ENCODE peak calls at places on chromosomes 16 and 17, in six cellular contexts. I, G, X, P, C and H are unnamed samples.

GRCh38 chr16:68259421-68259820 is 4.9 kb upstream of the SLC7A6 start:
- DNase-seq in I (no peak), G (no peak), X (no peak), P (no peak), C (no peak), H (no peak)

GRCh38 chr16:83733301-83733700 is 74.5 kb upstream of the HSBP1 start:
- DNase-seq in I (no peak), G (no peak), X (no peak), P (no peak), C (no peak), H (no peak)

GRCh38 chr17:73410586-73411329 is 99.0 kb upstream of the CDC42EP4 start:
- DNase-seq in I (no peak), G (no peak), X (no peak), P (no peak), C (no peak), H (no peak)

GRCh38 chr16:8955828-8956227 is 7.9 kb downstream of the USP7 start:
- DNase-seq in I (no peak), G (no peak), X (no peak), P (no peak), C (no peak), H (no peak)

GRCh38 chr16:3654249-3654991 is at the start of gene DNASE1:
- DNase-seq in I (peak), G (no peak), X (peak), P (peak), C (no peak), H (peak)

GRCh38 chr16:79656537-79657115 is 56.1 kb upstream of the MAF start:
- DNase-seq in I (no peak), G (no peak), X (no peak), P (no peak), C (no peak), H (no peak)

GRCh38 chr16:20904507-20905079 is 4.0 kb downstream of the LYRM1 start:
- DNase-seq in I (no peak), G (no peak), X (peak), P (no peak), C (no peak), H (peak)

GRCh38 chr17:64250211-64250835 is 12.7 kb downstream of the TEX2 start:
- DNase-seq in I (no peak), G (no peak), X (no peak), P (no peak), C (no peak), H (no peak)

GRCh38 chr16:65117701-65118448 is 4.0 kb downstream of the CDH11 start:
- DNase-seq in I (peak), G (no peak), X (peak), P (no peak), C (peak), H (peak)

GRCh38 chr16:50666658-50667496 is 14.2 kb downstream of the SNX20 start:
- DNase-seq in I (no peak), G (no peak), X (peak), P (no peak), C (no peak), H (peak)

GRCh38 chr17:79907855-79908254 is 68.6 kb upstream of the CBX4 start:
- DNase-seq in I (no peak), G (no peak), X (no peak), P (no peak), C (no peak), H (no peak)

GRCh38 chr16:11219188-11219587 is 36.8 kb downstream of the SOCS1 start:
- DNase-seq in I (no peak), G (no peak), X (no peak), P (no peak), C (no peak), H (no peak)

GRCh38 chr16:54174750-54175149 is 111.8 kb downstream of the IRX3 start:
- DNase-seq in I (no peak), G (no peak), X (no peak), P (no peak), C (no peak), H (no peak)

GRCh38 chr16:73019456-73020362 is 28.2 kb downstream of the ZFHX3 start:
- DNase-seq in I (no peak), G (no peak), X (no peak), P (no peak), C (no peak), H (no peak)

GRCh38 chr17:81015135-81015534 is 19.8 kb upstream of the BAIAP2 start:
- DNase-seq in I (no peak), G (no peak), X (no peak), P (no peak), C (no peak), H (no peak)

GRCh38 chr17:83190601-83191387 is 111.4 kb downstream of the METRNL start:
- DNase-seq in I (peak), G (no peak), X (no peak), P (peak), C (no peak), H (no peak)

GRCh38 chr17:20122236-20122879 is 113.2 kb downstream of the SPECC1 start:
- DNase-seq in I (no peak), G (no peak), X (no peak), P (no peak), C (no peak), H (no peak)

GRCh38 chr16:9091867-9092281 is 430 bp downstream of the HAPSTR1 start:
- DNase-seq in I (peak), G (no peak), X (peak), P (peak), C (peak), H (peak)

GRCh38 chr17:59621771-59622170 is 2.1 kb downstream of the CLTC start:
- DNase-seq in I (no peak), G (no peak), X (no peak), P (no peak), C (no peak), H (no peak)

GRCh38 chr16:84505249-84506156 is 1.0 kb upstream of the MEAK7 start:
- DNase-seq in I (no peak), G (no peak), X (no peak), P (no peak), C (peak), H (no peak)

GRCh38 chr17:65553009-65553645 is 8.3 kb downstream of the AXIN2 start:
- DNase-seq in I (no peak), G (no peak), X (no peak), P (no peak), C (no peak), H (no peak)

GRCh38 chr16:1920727-1921155 is 2.5 kb upstream of the HS3ST6 start:
- DNase-seq in I (no peak), G (no peak), X (no peak), P (no peak), C (no peak), H (no peak)

GRCh38 chr16:46789499-46790414 is 41.2 kb downstream of the C16orf87 start:
- DNase-seq in I (peak), G (peak), X (peak), P (peak), C (peak), H (peak)

GRCh38 chr17:66365204-66365524 is 62.8 kb downstream of the PRKCA start:
- DNase-seq in I (no peak), G (no peak), X (no peak), P (no peak), C (no peak), H (no peak)

GRCh38 chr17:41144846-41145245 is 4.5 kb upstream of the KRTAP4-6 start:
- DNase-seq in I (no peak), G (no peak), X (no peak), P (no peak), C (no peak), H (no peak)

GRCh38 chr17:36937961-36938565 is 788 bp downstream of the LHX1 start:
- DNase-seq in I (no peak), G (no peak), X (peak), P (no peak), C (no peak), H (peak)

GRCh38 chr16:73483076-73483791 is 435.3 kb upstream of the ZFHX3 start:
- DNase-seq in I (no peak), G (no peak), X (no peak), P (no peak), C (no peak), H (no peak)

GRCh38 chr16:15792563-15792971 is 64.3 kb downstream of the MYH11 start:
- DNase-seq in I (no peak), G (no peak), X (no peak), P (no peak), C (no peak), H (no peak)

GRCh38 chr17:28861393-28862203 is 6.8 kb downstream of the ERAL1 start:
- DNase-seq in I (no peak), G (no peak), X (no peak), P (no peak), C (no peak), H (no peak)

GRCh38 chr16:81797443-81797842 is 18.4 kb downstream of the PLCG2 start:
- DNase-seq in I (no peak), G (no peak), X (peak), P (peak), C (no peak), H (peak)

GRCh38 chr17:2235792-2236365 is 67.7 kb downstream of the SMG6 start:
- DNase-seq in I (peak), G (no peak), X (no peak), P (no peak), C (no peak), H (no peak)

GRCh38 chr16:54164789-54165173 is 121.8 kb downstream of the IRX3 start:
- DNase-seq in I (no peak), G (no peak), X (no peak), P (no peak), C (no peak), H (no peak)

GRCh38 chr16:74035816-74036215 is 260.8 kb upstream of the PSMD7 start:
- DNase-seq in I (no peak), G (no peak), X (peak), P (no peak), C (no peak), H (peak)

GRCh38 chr16:72128701-72129100 is 35.1 kb downstream of the DHX38 start:
- DNase-seq in I (no peak), G (no peak), X (no peak), P (no peak), C (no peak), H (no peak)

GRCh38 chr16:59060212-59060611 is 326.1 kb upstream of the GOT2 start:
- DNase-seq in I (no peak), G (no peak), X (no peak), P (no peak), C (no peak), H (no peak)

GRCh38 chr16:68592466-68593337 is 52.4 kb upstream of the CDH3 start:
- DNase-seq in I (no peak), G (no peak), X (no peak), P (no peak), C (no peak), H (peak)

GRCh38 chr17:68248199-68248825 is 469 bp downstream of the AMZ2 start:
- DNase-seq in I (peak), G (no peak), X (no peak), P (no peak), C (no peak), H (no peak)

GRCh38 chr16:86831366-86831765 is 253.0 kb downstream of the FOXL1 start:
- DNase-seq in I (no peak), G (no peak), X (no peak), P (no peak), C (no peak), H (no peak)
- TF ChIP-seq CTCF in I (no peak), G (no peak), X (no peak), P (no peak), C (no peak), H (no peak)

GRCh38 chr17:13576661-13577526 is 24.8 kb downstream of the HS3ST3A1 start:
- DNase-seq in I (no peak), G (no peak), X (no peak), P (no peak), C (no peak), H (no peak)
- TF ChIP-seq CTCF in I (no peak), G (no peak), X (no peak), P (no peak), C (no peak), H (no peak)

GRCh38 chr17:61470530-61471136 is 18.4 kb downstream of the TBX4 start:
- DNase-seq in I (no peak), G (no peak), X (no peak), P (no peak), C (no peak), H (no peak)
- TF ChIP-seq CTCF in I (no peak), G (no peak), X (no peak), P (no peak), C (no peak), H (no peak)

DNA sequence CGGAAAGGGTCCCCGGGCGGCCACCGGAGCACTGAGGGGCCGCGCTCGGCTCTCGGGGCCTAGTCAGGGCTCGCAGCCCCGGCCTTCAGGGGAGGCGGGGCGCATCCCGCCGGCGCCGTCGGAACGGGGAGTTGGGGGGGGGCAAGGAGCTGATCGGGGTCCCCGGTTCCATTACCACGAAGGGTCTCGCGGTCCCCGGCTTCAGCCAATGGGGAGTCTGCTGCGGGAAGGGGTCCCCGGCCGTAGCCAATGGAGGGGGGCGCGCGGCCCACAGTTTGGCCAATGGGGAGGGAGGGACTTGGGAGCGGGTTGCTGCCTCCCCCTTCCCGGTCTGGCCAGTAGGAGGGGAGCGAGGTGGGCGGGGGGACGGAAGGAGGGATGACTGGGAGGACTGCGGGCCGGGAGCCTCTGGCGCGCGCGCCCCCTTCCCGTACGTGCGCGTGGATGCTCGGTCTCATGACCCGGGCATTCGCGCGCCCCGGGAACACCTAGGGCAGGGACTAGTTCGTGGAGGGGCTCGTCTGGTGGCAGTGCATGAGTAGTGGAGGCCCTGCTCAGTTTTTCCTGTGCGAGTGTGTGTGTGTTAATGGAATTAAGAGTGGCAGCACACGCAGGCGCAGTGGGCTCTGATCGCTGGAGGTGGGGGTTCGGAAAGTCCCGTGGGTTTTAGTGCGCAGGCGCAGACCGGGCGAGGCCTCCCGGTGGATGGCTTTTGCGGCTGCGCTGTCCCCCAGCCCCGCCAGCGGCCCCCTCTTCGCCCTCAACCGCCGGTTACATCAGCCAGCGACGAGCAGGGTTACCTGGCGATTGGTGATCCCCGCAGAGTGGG is 1.1 kb downstream of the ATXN2L start:
- DNase-seq in I (peak), G (peak), X (peak), P (peak), C (peak), H (peak)
- TF ChIP-seq CTCF in I (peak), G (peak), X (no peak), P (no peak), C (peak), H (peak)

DNA sequence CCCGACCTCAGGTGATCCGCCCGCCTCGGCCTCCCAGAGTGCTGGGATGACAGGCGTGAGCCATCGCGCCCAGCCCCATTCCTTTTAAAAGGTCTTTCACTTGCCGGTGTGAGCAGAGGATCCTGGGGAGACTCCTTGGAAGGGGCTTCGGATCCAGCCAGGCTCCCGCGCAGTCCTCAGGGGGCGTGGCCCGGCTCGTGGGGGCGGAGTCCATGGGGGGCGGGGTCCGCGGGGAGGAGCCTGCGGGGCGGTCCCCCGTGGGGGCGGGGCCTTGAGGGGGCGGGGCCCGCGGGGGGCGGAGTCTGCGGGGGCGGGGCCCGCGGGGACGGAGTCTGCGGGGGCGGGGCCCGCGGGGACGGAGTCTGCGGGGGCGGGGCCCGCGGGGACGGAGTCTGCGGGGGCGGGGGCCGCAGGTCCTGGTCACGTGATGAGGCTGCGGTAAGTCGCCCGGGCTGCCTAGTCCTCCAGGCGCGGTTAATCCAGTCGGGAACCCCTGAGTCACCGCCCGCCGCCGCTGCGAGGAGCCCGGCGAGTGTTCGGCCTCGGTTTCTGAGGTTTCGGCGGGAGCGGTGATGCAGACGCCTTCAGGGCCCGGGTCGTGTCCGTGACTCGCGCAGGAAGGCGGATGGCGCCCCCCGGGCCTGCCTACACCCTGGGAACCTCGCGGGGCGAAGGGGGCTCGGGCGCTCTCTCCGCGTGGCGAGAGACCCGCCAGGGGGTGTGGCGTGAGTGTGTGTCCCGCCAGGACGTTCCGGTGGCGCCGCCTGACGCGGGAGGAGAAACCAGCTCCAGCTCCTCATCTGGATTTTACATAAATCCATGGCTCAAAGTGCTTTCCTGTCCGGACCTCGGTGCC is 23.6 kb upstream of the ABR start:
- DNase-seq in I (peak), G (no peak), X (peak), P (peak), C (no peak), H (peak)
- TF ChIP-seq CTCF in I (peak), G (no peak), X (no peak), P (no peak), C (no peak), H (no peak)

GRCh38 chr17:17749025-17749772 is 67.9 kb downstream of the RAI1 start:
- DNase-seq in I (no peak), G (no peak), X (no peak), P (no peak), C (no peak), H (no peak)
- TF ChIP-seq CTCF in I (no peak), G (no peak), X (no peak), P (no peak), C (no peak), H (no peak)

DNA sequence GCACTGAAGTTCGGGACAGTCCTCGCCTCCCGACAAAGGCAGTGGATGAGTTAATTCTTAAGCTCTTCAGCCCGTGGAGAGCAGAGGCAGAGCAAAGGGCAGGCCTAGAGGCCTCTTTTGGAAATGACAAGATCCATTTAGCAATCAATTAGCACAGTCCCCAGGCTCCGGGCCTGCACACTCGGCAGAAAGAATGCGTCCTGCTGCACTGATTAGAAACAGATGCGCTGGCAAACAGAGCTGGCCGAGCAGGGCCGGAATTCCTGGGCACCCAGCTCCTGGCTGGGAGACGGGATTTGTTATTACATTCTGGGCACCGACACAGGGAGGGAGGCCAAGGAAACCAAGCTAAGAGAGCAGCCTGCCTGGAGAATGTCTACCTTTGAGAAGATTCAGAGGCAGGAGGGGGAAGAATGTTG is 162.9 kb downstream of the COPRS start:
- DNase-seq in I (peak), G (no peak), X (no peak), P (no peak), C (no peak), H (no peak)
- TF ChIP-seq CTCF in I (no peak), G (no peak), X (no peak), P (no peak), C (no peak), H (no peak)

GRCh38 chr17:75891022-75891604 is 5.6 kb downstream of the TRIM65 start:
- DNase-seq in I (no peak), G (no peak), X (no peak), P (no peak), C (no peak), H (no peak)

GRCh38 chr17:75891605-75892555 is 4.9 kb downstream of the TRIM65 start:
- DNase-seq in I (no peak), G (no peak), X (no peak), P (no peak), C (no peak), H (no peak)

GRCh38 chr17:75892556-75893224 is 4.1 kb downstream of the TRIM65 start:
- DNase-seq in I (no peak), G (no peak), X (no peak), P (no peak), C (no peak), H (no peak)

GRCh38 chr17:75888484-75888883 is 8.3 kb downstream of the TRIM65 start:
- DNase-seq in I (no peak), G (no peak), X (no peak), P (no peak), C (no peak), H (no peak)

DNA sequence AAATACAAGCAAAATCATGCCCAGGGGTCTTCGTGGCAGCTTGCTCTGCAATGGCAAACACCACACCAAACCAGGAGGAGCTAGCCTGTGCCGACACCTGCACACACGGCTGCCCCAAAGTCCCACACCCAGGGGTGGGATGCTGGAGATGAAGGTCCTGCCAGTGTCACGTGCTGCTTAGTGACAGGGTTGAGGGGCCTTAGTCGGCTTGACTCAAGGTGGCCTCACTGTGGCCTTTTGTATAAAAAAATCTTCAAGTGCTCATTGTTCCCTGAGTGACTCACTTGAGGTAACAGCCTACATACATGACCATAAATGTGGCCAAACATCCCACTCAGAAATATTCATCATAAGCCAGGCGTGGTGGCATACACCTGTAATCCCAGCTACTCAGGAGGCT is 7.3 kb downstream of the TRIM65 start:
- DNase-seq in I (no peak), G (no peak), X (no peak), P (no peak), C (no peak), H (no peak)
- TF ChIP-seq CTCF in I (no peak), G (no peak), X (no peak), P (no peak), C (no peak), H (no peak)

GRCh38 chr17:9162275-9162985 is 141.1 kb downstream of the NTN1 start:
- DNase-seq in I (peak), G (no peak), X (no peak), P (no peak), C (no peak), H (no peak)
- TF ChIP-seq CTCF in I (peak), G (peak), X (no peak), P (no peak), C (no peak), H (no peak)